ENCODE peak calls at places on chromosome 11, in seven cellular contexts. C is activated T-helper 1 cell treated with anti-CD3 and anti-CD28 coated beads, Interleukin-2, amount 50 U/mL, for 16 hours; S is hepatic stellate cell; K is NCI-H2029 treated with DMSO at 0.1 percent for 48 hours; B is ecto neural progenitor cell; L is tibial nerve; H is left colon. I is an unnamed sample.

GRCh38 chr11:28490763-28491382 is 382.7 kb downstream of the METTL15 start:
- DNase-seq in K (no peak), L (no peak), H (no peak), B (no peak), S (no peak), C (no peak), I (no peak)

GRCh38 chr11:32255876-32256275 is 165.0 kb downstream of the RCN1 start:
- DNase-seq in L (no peak), S (no peak), B (no peak), K (no peak), H (no peak), C (no peak), I (no peak)

GRCh38 chr11:33724644-33725035 is 11.6 kb downstream of the CD59 start:
- DNase-seq in S (no peak), C (no peak), B (no peak), H (no peak), L (no peak), K (no peak), I (no peak)

GRCh38 chr11:3614742-3615171 is 27.0 kb downstream of the ART5 start:
- DNase-seq in L (no peak), S (no peak), K (no peak), B (no peak), C (no peak), H (no peak), I (no peak)

GRCh38 chr11:77081976-77082836 is 15.4 kb downstream of the CAPN5 start:
- DNase-seq in H (peak; percentile 30), B (no peak), S (no peak), K (no peak), L (peak; percentile 10), C (no peak), I (no peak)

GRCh38 chr11:126007263-126007662 is 55.4 kb downstream of the CDON start:
- DNase-seq in S (no peak), L (no peak), C (no peak), K (no peak), H (no peak), B (no peak), I (no peak)

GRCh38 chr11:112652786-112653390 is 308.3 kb upstream of the NCAM1 start:
- DNase-seq in H (no peak), B (no peak), S (no peak), L (no peak), K (no peak), C (no peak), I (no peak)

GRCh38 chr11:2563216-2564007 is 118.6 kb downstream of the KCNQ1 start:
- DNase-seq in C (no peak), B (no peak), S (no peak), H (peak; percentile 13), K (no peak), L (peak; percentile 8), I (no peak)